ENCODE peak calls at places on chromosome 9, in four cellular contexts. P is transverse colon, E is spleen, W is esophagus muscularis mucosa. J is an unnamed sample.
A peak's percentile ranks its signal among the peaks of the same experiment; 100 is the strongest.

GRCh38 chr9:13805566-13805965 is 508.4 kb downstream of the NFIB start:
- DNase-seq in E (no peak), W (peak; percentile 21), P (no peak), J (no peak)

GRCh38 chr9:83062011-83062652 is 810 bp downstream of the RASEF start:
- DNase-seq in P (peak; percentile 64), W (peak; percentile 84), E (no peak), J (peak; percentile 41)

GRCh38 chr9:72592501-72593403 is 71.3 kb downstream of the TMC1 start:
- DNase-seq in P (no peak), W (no peak), E (no peak), J (peak; percentile 62)

GRCh38 chr9:131811405-131811804 is 71.5 kb upstream of the RAPGEF1 start:
- DNase-seq in E (no peak), P (no peak), W (no peak), J (no peak)

GRCh38 chr9:129007766-129008468 is 20.2 kb downstream of the SH3GLB2 start:
- DNase-seq in E (no peak), P (no peak), W (no peak), J (no peak)

GRCh38 chr9:98529841-98530240 is 178.9 kb downstream of the GABBR2 start:
- DNase-seq in E (no peak), P (no peak), W (peak; percentile 72), J (no peak)

GRCh38 chr9:80648336-80648735 is 1041.0 kb downstream of the TLE1 start:
- DNase-seq in E (no peak), W (no peak), P (no peak), J (no peak)

GRCh38 chr9:69649566-69650260 is 22.5 kb downstream of the APBA1 start:
- DNase-seq in P (no peak), W (no peak), E (no peak), J (no peak)

GRCh38 chr9:105191508-105192118 is 52.8 kb upstream of the SLC44A1 start:
- DNase-seq in W (no peak), E (no peak), P (no peak), J (no peak)

GRCh38 chr9:18890372-18890771 is 142.6 kb downstream of the SAXO1 start:
- DNase-seq in E (no peak), P (no peak), W (no peak), J (no peak)

GRCh38 chr9:304519-305185 is 90.0 kb downstream of the DOCK8 start:
- DNase-seq in E (no peak), P (no peak), W (no peak), J (peak; percentile 36)

GRCh38 chr9:114317665-114318357 is 5.1 kb upstream of the ORM1 start:
- DNase-seq in P (no peak), E (peak; percentile 16), W (no peak), J (no peak)

GRCh38 chr9:95446984-95447383 is 69.8 kb downstream of the PTCH1 start:
- DNase-seq in P (no peak), W (no peak), E (no peak), J (no peak)

GRCh38 chr9:33306037-33306436 is 15.7 kb downstream of the NFX1 start:
- DNase-seq in P (no peak), E (no peak), W (no peak), J (no peak)

GRCh38 chr9:38134578-38134977 is 65.6 kb upstream of the SHB start:
- DNase-seq in E (peak; percentile 7), P (no peak), W (no peak), J (no peak)

DNA sequence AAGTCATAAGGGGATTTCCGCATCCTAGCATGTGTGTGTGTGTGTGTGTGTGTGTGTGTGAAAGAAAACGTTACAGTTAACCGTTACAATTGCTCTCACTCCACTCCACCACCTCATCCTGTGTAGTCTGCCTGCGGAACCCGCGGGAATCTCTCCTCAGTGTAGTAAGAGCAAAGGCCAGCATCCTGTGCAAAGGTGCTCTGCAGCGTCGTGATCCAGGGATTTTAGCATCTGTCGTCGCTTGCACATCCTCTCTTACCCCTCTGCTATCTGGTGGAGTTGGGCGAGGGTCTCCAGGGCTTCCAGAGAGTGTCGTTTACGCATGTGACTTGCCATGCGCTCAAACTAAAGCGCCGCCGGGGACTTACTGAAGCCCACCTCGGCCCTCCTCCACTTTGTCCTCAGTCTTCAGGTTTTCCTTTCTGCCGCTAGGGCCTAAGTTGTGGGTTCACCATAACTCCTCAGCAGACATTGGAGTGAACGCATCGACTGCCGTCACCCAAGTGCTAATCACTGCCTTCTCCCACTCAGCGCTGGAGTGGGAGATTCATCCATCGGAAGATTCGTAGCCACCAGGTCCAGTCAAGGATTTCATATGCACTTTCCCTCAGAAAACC is 3.9 kb downstream of the CDKN2B start:
- DNase-seq in W (no peak), E (no peak), P (no peak), J (no peak)
- TF ChIP-seq CTCF in W (no peak), E (no peak), P (no peak), J (no peak)

DNA sequence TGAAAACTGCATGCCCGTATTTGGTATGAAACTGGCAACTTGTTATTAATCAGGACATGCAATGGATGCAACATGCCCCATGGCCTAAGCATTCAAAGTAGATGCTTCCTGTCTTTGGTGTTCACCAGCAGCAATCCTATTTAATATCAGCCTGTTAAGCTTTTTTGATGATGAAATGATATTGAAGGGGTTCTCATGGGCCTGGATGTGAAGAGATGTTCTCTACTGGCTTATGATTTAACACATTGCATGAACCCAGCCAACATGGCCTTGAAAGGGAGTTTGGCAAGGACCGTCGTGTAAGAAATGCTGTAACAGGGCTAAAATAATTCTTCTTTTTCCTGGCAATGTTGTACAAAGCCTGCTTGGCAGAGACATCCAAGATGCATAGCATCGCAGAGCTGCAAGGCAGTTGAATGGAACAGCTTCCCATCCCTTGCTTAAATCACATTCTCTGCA is 111.2 kb downstream of the SMARCA2 start:
- DNase-seq in P (no peak), E (no peak), W (no peak), J (no peak)
- H3K4me3 ChIP-seq in P (peak overlapping the region; percentile 7), E (peak overlapping the region; percentile 20), W (peak overlapping the region; percentile 20), J (no peak overlapping the region)

DNA sequence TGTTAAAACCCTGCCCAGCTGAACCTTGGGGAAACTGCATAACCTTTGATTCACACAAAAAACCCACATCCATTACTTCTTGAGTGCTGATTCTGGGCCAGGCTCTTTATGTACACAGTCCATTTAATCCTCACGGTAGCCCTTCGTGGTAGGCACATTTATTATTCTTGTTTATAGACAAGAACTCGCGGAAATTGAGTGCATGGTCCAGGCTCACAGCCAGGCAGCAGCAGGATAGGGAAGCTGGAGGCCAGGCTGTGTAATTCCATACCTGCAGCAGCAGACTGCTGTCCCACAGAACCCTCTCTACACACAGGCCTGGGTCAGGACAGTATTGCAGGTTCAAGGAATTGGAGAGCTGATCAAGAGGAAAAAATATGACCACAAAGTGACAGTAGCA is 28.5 kb upstream of the FAM120A start:
- DNase-seq in W (no peak), E (no peak), P (no peak), J (peak; percentile 68)
- TF ChIP-seq POLR2AphosphoS5 in W (no peak), E (no peak), P (no peak), J (peak; percentile 54)

GRCh38 chr9:112712678-112713077 is 5.2 kb downstream of the INIP start:
- DNase-seq in W (no peak), E (no peak), P (no peak), J (no peak)
- TF ChIP-seq CTCF in W (no peak), E (no peak), P (no peak), J (no peak)

GRCh38 chr9:99825158-99826046 is 3.7 kb downstream of the NR4A3 start:
- DNase-seq in P (peak; percentile 9), W (peak; percentile 50), E (peak; percentile 79), J (no peak)

GRCh38 chr9:99822096-99822595 is 461 bp downstream of the NR4A3 start:
- DNase-seq in E (peak; percentile 93), P (peak; percentile 52), W (peak; percentile 92), J (peak; percentile 6)

GRCh38 chr9:99822596-99823391 is 1.1 kb downstream of the NR4A3 start:
- DNase-seq in E (peak; percentile 85), P (peak; percentile 35), W (peak; percentile 92), J (peak; percentile 16)

GRCh38 chr9:99824378-99825157 is 2.9 kb downstream of the NR4A3 start:
- DNase-seq in E (peak; percentile 90), P (peak; percentile 58), W (peak; percentile 91), J (peak; percentile 6)

DNA sequence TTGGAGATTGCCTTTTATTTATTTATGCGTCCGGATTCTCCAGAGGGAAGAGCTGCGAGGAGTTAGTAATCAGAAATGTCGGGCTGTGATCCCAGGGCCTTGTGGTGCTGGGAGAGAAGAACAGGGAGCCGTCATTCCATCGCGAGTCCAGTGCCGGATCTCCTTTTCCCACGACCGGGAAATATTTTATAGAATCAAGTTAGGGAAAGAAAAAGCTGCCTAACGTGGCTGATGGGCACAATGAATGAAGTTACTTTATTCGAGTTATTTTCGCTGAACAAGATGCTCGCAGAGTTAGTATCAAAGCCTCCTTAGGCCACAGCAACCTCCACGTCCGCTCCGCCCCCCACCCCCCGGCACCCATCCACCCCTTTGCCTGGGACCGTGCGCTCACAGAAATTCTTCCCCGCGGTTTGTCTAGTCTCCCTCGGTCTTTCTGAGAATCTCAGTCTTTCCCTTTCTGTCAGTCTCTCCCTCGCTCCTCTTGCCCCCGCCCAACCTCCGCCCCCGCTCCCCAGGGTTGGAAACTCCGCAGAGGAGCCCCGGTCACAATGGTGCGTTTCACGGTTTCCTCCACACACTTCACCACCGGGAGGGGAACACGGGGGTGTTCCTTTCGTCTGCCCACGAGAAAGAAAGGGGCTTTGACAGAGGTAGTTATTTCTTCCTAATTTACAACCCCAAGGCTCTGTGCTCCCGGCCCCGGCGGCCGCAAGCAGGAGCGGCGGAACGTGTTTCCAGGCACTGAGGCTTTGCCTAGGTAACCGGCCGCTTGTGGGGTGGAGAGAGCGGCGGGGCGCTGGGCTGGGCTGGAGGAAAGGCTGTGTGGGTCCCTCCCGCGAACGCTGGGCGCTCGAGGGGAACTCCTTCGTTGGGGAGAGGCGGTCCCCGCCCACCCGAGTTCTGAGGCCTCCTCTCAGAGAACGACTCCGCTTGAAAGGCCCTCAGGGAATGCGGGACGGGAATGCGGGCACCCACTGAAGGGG is 2.0 kb downstream of the NR4A3 start:
- DNase-seq in E (peak; percentile 88), P (peak; percentile 39), W (peak; percentile 92), J (peak; percentile 27)
- H3K4me3 ChIP-seq in E (peak overlapping the region; percentile 75), P (peak overlapping the region; percentile 69), W (peak overlapping the region; percentile 84), J (peak overlapping the region; percentile 77)

DNA sequence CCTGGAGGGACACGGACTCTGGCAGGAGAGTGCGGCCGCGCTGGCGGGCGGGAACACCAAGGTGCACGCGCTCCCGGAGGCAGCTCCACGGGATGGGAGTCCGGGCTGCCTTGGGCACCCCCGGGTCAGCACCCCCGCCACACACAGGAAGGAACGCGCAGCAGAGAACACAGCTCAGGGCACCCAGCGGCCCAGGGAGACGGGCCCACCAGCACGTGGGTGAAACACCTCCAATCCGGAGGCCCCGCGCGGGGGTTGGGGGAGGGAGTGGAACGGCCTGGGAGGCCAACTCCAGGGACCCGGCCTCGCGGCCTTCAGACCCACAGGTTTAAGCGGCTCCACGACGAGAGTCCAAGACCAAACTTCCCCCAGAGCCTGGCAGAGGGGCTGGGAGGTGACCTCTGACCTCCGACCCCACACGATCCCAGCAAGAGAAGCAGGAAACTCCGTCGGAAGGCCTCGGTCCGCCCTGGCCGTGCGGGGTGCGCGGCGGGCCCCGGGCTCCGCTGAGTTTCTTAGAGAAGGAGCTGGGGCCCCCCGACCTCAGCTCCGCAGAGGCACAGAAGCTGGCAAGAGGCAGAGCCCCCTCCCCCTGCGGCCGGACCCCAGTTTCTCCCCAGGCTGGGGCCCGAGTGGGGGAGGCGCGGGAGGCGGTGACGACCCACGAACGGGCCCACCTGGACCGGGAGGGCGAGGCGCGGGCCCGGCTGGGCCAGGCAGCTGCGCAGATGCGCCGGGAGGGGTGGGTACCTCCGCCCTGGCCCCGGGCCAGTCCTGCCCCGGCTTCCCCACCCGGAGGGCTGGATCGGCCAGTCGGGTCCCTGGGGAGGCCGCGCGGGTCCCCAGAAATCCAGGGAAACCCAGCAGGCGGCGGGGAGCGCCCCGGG is 851 bp downstream of the NACC2 start:
- DNase-seq in E (peak; percentile 91), W (peak; percentile 94), P (peak; percentile 74), J (peak; percentile 41)
- TF ChIP-seq POLR2AphosphoS5 in E (peak; percentile 72), W (peak; percentile 80), P (peak; percentile 40), J (peak; percentile 15)

J was measured in prostate gland.